ENCODE peak calls at places on chromosomes 2 and 18, in four cellular contexts. Y is HL-60, C is K562, H is GM12878. N is an unnamed sample.

GRCh38 chr2:64330281-64330680 is 123.7 kb upstream of the LGALSL start:
- DNase-seq in H (no peak), C (no peak), Y (no peak), N (no peak)

GRCh38 chr2:88170472-88170892 is 336 bp downstream of the THNSL2 start:
- DNase-seq in H (no peak), Y (no peak), C (no peak), N (no peak)

GRCh38 chr2:222239945-222240675 is 58.7 kb downstream of the PAX3 start:
- DNase-seq in H (no peak), C (no peak), Y (no peak), N (no peak)

GRCh38 chr2:11292464-11293255 is 51.8 kb downstream of the ROCK2 start:
- DNase-seq in C (no peak), H (no peak), Y (peak; percentile 71), N (no peak)

GRCh38 chr2:75224636-75225094 is 25.3 kb upstream of the TACR1 start:
- DNase-seq in Y (no peak), H (no peak), C (no peak), N (no peak)

GRCh38 chr2:159003555-159003954 is 35.1 kb downstream of the TANC1 start:
- DNase-seq in C (no peak), H (no peak), Y (no peak), N (no peak)

GRCh38 chr2:153510996-153511395 is 32.4 kb upstream of the RPRM start:
- DNase-seq in H (no peak), C (no peak), Y (no peak), N (no peak)

GRCh38 chr2:3784731-3785130 is 81.4 kb downstream of the DCDC2C start:
- DNase-seq in C (no peak), H (no peak), Y (no peak), N (no peak)

GRCh38 chr2:119064567-119064966 is 94.0 kb downstream of the C1QL2 start:
- DNase-seq in H (no peak), Y (no peak), C (no peak), N (no peak)
- TF ChIP-seq SPI1 in H (no peak), Y (no peak), C (no peak), N (no peak)

GRCh38 chr2:216312441-216312840 is 59.8 kb downstream of the MARCHF4 start:
- DNase-seq in H (no peak), C (no peak), Y (no peak), N (no peak)

GRCh38 chr2:216306868-216307267 is 65.4 kb downstream of the MARCHF4 start:
- DNase-seq in C (no peak), H (no peak), Y (no peak), N (no peak)

GRCh38 chr2:216302981-216303676 is 69.2 kb downstream of the MARCHF4 start:
- DNase-seq in C (no peak), H (no peak), Y (no peak), N (no peak)

GRCh38 chr2:216307496-216307895 is 64.8 kb downstream of the MARCHF4 start:
- DNase-seq in Y (no peak), H (no peak), C (no peak), N (no peak)

GRCh38 chr2:216308532-216308931 is 63.8 kb downstream of the MARCHF4 start:
- DNase-seq in C (no peak), H (no peak), Y (no peak), N (no peak)
- TF ChIP-seq SPI1 in C (no peak), H (no peak), Y (no peak), N (no peak)

DNA sequence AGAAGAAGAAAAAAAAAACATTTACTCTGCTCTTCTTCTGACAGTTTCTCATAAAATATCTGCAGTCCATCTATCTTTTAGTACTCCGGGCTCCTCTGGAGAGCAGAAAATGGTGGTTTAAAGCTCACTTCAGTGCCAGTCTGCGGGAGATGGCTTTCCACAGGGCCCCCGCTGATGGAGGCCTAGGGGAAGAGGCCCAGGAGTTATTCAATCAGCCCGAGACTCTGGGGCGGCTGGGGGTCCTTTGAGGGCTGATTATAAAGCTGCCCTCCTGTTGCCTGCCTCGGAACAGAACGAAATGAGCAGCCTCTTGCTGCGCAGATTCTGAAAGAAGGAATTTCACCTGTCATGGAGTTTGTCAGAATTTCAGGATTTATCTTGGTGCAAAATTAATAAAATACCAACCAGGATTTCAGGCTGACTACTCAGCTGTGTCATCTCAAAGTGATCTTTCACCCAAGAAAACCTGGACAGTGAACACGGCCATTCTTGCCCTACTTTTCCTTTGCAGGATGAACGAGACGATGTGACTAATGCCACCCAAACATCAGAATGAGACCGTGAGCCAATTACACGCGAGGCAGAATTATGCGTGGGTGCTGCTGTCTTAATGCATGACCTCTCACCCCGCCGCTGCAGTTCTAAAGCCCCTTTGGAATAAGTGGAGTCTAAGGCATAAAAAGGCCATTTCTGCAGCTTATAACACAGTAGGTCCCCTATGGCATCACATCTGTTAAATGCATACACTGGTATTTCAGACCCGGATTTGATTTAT is 273.8 kb downstream of the ZNF521 start:
- DNase-seq in H (no peak), Y (no peak), C (no peak), N (no peak)
- TF ChIP-seq SPI1 in H (no peak), Y (no peak), C (no peak), N (no peak)

DNA sequence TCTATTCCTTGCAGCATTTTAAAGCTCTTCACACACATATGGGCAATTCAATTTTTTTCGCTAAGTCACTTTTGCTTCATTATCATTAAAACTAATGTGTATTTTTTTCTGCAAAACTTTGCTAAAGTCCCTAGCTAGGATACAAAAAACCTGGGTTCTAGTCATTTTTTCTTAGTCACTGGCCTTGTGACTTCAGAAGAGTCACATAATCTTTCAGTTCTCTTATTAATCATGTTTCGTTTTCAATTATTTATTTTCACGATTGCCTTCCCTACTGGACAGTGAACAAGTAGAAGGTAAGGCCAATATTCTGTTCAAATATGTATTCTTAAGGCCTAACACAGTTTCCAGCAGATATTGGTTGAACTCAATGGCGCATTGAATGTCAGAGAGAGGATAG is 60.9 kb upstream of the CYRIA start:
- DNase-seq in C (no peak), H (no peak), Y (no peak), N (no peak)
- TF ChIP-seq SPI1 in C (no peak), H (no peak), Y (no peak), N (no peak)

GRCh38 chr2:236967499-236967783 is 118.2 kb upstream of the COPS8 start:
- DNase-seq in Y (no peak), C (no peak), H (no peak), N (no peak)

GRCh38 chr2:236965841-236966096 is 119.9 kb upstream of the COPS8 start:
- DNase-seq in C (no peak), H (no peak), Y (no peak), N (no peak)

GRCh38 chr2:236963631-236964030 is 122.1 kb upstream of the COPS8 start:
- DNase-seq in H (no peak), Y (no peak), C (no peak), N (no peak)

GRCh38 chr2:236964291-236964690 is 121.4 kb upstream of the COPS8 start:
- DNase-seq in C (no peak), Y (no peak), H (no peak), N (no peak)

DNA sequence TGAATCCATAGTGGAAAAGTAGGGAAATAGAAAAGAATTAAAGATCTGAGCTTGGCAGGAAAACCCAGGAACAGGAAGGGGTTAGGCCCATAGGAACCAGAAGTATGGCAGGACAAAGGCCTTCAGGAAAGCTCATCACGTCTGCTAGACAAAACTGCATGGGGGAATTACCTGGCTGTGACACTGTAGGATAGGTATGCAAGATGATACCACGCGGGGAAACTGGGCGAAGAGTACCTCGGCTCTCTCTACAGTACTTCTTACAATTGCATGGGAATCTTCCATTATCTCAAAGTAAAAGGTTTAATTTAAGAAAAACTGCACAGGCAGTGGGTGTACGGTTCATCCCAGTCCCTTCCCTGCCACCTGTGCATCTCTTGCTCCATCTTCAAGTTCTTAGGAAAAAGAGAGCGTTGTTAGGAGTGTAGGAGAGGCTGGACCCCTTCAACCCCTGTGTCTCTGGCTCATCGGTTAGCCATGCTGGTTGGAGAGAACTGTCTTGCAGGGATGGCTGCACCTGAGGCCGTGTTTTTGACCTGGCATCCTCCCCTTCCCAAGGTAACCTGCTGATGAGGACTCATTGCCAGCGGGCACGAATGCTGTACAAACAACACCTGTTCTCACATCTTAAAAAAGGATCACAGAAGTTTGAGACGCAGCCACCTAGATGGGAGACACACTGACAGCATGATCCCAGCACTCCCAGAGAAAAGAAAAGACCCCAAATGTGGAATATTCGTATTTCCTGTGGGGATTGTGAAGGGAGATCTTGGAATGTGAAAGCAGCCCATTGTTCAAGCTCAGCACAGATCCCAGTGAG is 120.5 kb upstream of the COPS8 start:
- DNase-seq in H (no peak), Y (no peak), C (no peak), N (no peak)
- TF ChIP-seq SPI1 in H (no peak), Y (no peak), C (no peak), N (no peak)

GRCh38 chr18:63205791-63206252 is 113.7 kb downstream of the BCL2 start:
- DNase-seq in Y (no peak), H (no peak), C (no peak), N (no peak)
- TF ChIP-seq SPI1 in Y (no peak), H (no peak), C (no peak), N (no peak)

GRCh38 chr18:63199743-63200241 is 119.8 kb downstream of the BCL2 start:
- DNase-seq in H (no peak), C (no peak), Y (peak; percentile 65), N (no peak)
- TF ChIP-seq SPI1 in H (no peak), C (no peak), Y (no peak), N (no peak)

DNA sequence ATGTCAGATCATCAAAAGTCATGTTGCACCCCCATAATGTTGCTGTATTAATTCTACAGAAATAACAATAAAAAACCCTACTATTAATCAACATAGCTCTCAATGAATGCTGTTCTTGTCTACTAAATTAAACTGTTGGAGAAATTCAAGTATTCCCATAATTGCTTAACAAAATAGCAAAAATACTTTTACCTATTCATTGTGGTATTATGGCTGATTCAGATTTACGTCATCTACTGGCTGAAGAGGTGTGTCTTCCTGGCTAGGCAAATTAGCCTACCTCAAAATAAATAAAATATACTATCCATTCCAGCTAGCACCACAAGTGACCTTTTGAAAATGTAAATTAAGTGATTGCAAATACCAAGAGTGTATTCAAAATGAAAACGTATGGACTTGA is 249.4 kb downstream of the MEIS1 start:
- DNase-seq in H (no peak), C (no peak), Y (no peak), N (no peak)
- TF ChIP-seq SPI1 in H (no peak), C (no peak), Y (no peak), N (no peak)

N was measured in GM12891.